ENCODE peak calls at places on chromosomes 1 and 21, in five cellular contexts. One of them, this sample, is unnamed.

GRCh38 chr1:47738560-47739182 is 258.5 kb downstream of the TRABD2B start:
- DNase-seq in cardiac fibroblast: peak; percentile 74
- DNase-seq in thoracic aorta: no peak
- DNase-seq in DMS153: no peak
- DNase-seq in midbrain: peak; percentile 18
- DNase-seq in this sample: peak; percentile 9

GRCh38 chr1:165169028-165169427 is 187.5 kb downstream of the LMX1A start:
- DNase-seq in cardiac fibroblast: no peak
- DNase-seq in thoracic aorta: no peak
- DNase-seq in DMS153: peak; percentile 11
- DNase-seq in midbrain: no peak
- DNase-seq in this sample: no peak

GRCh38 chr1:18154431-18155194 is 47.0 kb downstream of the IGSF21 start:
- DNase-seq in cardiac fibroblast: no peak
- DNase-seq in thoracic aorta: no peak
- DNase-seq in DMS153: no peak
- DNase-seq in midbrain: no peak
- DNase-seq in this sample: no peak

GRCh38 chr1:56194911-56195310 is 384.5 kb downstream of the PLPP3 start:
- DNase-seq in cardiac fibroblast: peak; percentile 60
- DNase-seq in thoracic aorta: no peak
- DNase-seq in DMS153: no peak
- DNase-seq in midbrain: no peak
- DNase-seq in this sample: no peak

GRCh38 chr1:63847308-63847910 is 73.6 kb downstream of the ROR1 start:
- DNase-seq in cardiac fibroblast: no peak
- DNase-seq in thoracic aorta: no peak
- DNase-seq in DMS153: no peak
- DNase-seq in midbrain: no peak
- DNase-seq in this sample: no peak

GRCh38 chr21:36893581-36893980 is 72.9 kb downstream of the HLCS start:
- DNase-seq in cardiac fibroblast: no peak
- DNase-seq in thoracic aorta: no peak
- DNase-seq in DMS153: no peak
- DNase-seq in midbrain: no peak
- DNase-seq in this sample: no peak

GRCh38 chr1:239896980-239897379 is 194.7 kb upstream of the FMN2 start:
- DNase-seq in cardiac fibroblast: no peak
- DNase-seq in thoracic aorta: no peak
- DNase-seq in DMS153: no peak
- DNase-seq in midbrain: no peak
- DNase-seq in this sample: no peak

GRCh38 chr1:25031601-25031965 is 101.5 kb upstream of the RUNX3 start:
- DNase-seq in cardiac fibroblast: no peak
- DNase-seq in thoracic aorta: no peak
- DNase-seq in DMS153: no peak
- DNase-seq in midbrain: no peak
- DNase-seq in this sample: no peak

GRCh38 chr1:156895408-156895874 is 1.9 kb downstream of the PEAR1 start:
- DNase-seq in cardiac fibroblast: no peak
- DNase-seq in thoracic aorta: no peak
- DNase-seq in DMS153: no peak
- DNase-seq in midbrain: no peak
- DNase-seq in this sample: no peak

GRCh38 chr1:99573431-99574217 is 72.3 kb upstream of the PALMD start:
- DNase-seq in cardiac fibroblast: no peak
- DNase-seq in thoracic aorta: no peak
- DNase-seq in DMS153: no peak
- DNase-seq in midbrain: no peak
- DNase-seq in this sample: no peak

GRCh38 chr1:156281281-156282142 is 1.1 kb downstream of the SMG5 start:
- DNase-seq in cardiac fibroblast: peak; percentile 61
- DNase-seq in thoracic aorta: no peak
- DNase-seq in DMS153: no peak
- DNase-seq in midbrain: no peak
- DNase-seq in this sample: no peak

GRCh38 chr1:197776348-197777082 is 1.2 kb upstream of the DENND1B start:
- DNase-seq in cardiac fibroblast: peak; percentile 33
- DNase-seq in thoracic aorta: no peak
- DNase-seq in DMS153: no peak
- DNase-seq in midbrain: no peak
- DNase-seq in this sample: no peak

GRCh38 chr1:211739671-211740411 is 64.4 kb upstream of the NEK2 start:
- DNase-seq in cardiac fibroblast: no peak
- DNase-seq in thoracic aorta: no peak
- DNase-seq in DMS153: no peak
- DNase-seq in midbrain: no peak
- DNase-seq in this sample: no peak

GRCh38 chr1:45488978-45489377 is 2.0 kb downstream of the TESK2 start:
- DNase-seq in cardiac fibroblast: no peak
- DNase-seq in thoracic aorta: no peak
- DNase-seq in DMS153: no peak
- DNase-seq in midbrain: no peak
- DNase-seq in this sample: no peak